ENCODE peak calls at places on chromosomes 13 and 19, in five cellular contexts. B is tibial nerve, N is heart left ventricle, O is pancreas, K is tibial artery. J is an unnamed sample.

GRCh38 chr13:41502021-41502420 is 44.7 kb downstream of the RGCC start:
- DNase-seq in B (no peak), N (no peak), O (no peak), K (no peak), J (no peak)

GRCh38 chr19:5131031-5131865 is 162.3 kb downstream of the KDM4B start:
- DNase-seq in B (no peak), N (no peak), O (no peak), K (no peak), J (no peak)

GRCh38 chr19:35357867-35358573 is at the start of gene FFAR3:
- DNase-seq in B (no peak), N (peak), O (no peak), K (peak), J (peak)

GRCh38 chr13:113967729-113968462 is 6.0 kb downstream of the C13orf46 start:
- DNase-seq in B (no peak), N (no peak), O (peak), K (no peak), J (no peak)

GRCh38 chr19:1612114-1613086 is 7.1 kb upstream of the UQCR11 start:
- DNase-seq in B (no peak), N (no peak), O (no peak), K (no peak), J (no peak)

GRCh38 chr19:674282-675151 is 1.7 kb upstream of the FSTL3 start:
- DNase-seq in B (no peak), N (no peak), O (peak), K (no peak), J (no peak)

GRCh38 chr13:76994281-76994680 is 2.4 kb downstream of the CLN5 start:
- DNase-seq in B (no peak), N (no peak), O (no peak), K (no peak), J (no peak)

GRCh38 chr13:110231348-110232047 is 75.5 kb downstream of the COL4A1 start:
- DNase-seq in B (no peak), N (no peak), O (no peak), K (no peak), J (no peak)

GRCh38 chr13:109968876-109969577 is 182.6 kb upstream of the IRS2 start:
- DNase-seq in B (no peak), N (peak), O (no peak), K (no peak), J (peak)

GRCh38 chr13:53775807-53776206 is 747.2 kb downstream of the OLFM4 start:
- DNase-seq in B (no peak), N (no peak), O (no peak), K (no peak), J (no peak)

GRCh38 chr13:113997845-113998751 is 24.2 kb upstream of the C13orf46 start:
- DNase-seq in B (peak), N (peak), O (peak), K (peak), J (peak)

GRCh38 chr13:19634129-19634740 is 776 bp downstream of the MPHOSPH8 start:
- DNase-seq in B (no peak), N (no peak), O (no peak), K (no peak), J (peak)

GRCh38 chr19:23286477-23286876 is 36.3 kb upstream of the ZNF724 start:
- DNase-seq in B (no peak), N (no peak), O (no peak), K (no peak), J (no peak)

GRCh38 chr13:98494769-98495168 is 82.1 kb downstream of the STK24 start:
- DNase-seq in B (no peak), N (no peak), O (no peak), K (no peak), J (no peak)

GRCh38 chr13:77143325-77143907 is 116.5 kb upstream of the FBXL3 start:
- DNase-seq in B (no peak), N (no peak), O (no peak), K (no peak), J (peak)

GRCh38 chr19:35717665-35718344 is at the start of gene KMT2B:
- DNase-seq in B (no peak), N (no peak), O (no peak), K (no peak), J (peak)

GRCh38 chr13:46893221-46893620 is 3.6 kb downstream of the HTR2A start:
- DNase-seq in B (no peak), N (no peak), O (no peak), K (no peak), J (no peak)

GRCh38 chr13:49023441-49023840 is 47.7 kb downstream of the FNDC3A start:
- DNase-seq in B (no peak), N (no peak), O (no peak), K (no peak), J (peak)

GRCh38 chr13:110312669-110313031 is 5.6 kb downstream of the COL4A2 start:
- DNase-seq in B (no peak), N (no peak), O (no peak), K (no peak), J (peak)

GRCh38 chr13:24685314-24685713 is 5.1 kb downstream of the ATP12A start:
- DNase-seq in B (no peak), N (no peak), O (no peak), K (no peak), J (no peak)

GRCh38 chr13:75196112-75196855 is 285.7 kb downstream of the TBC1D4 start:
- DNase-seq in B (no peak), N (no peak), O (no peak), K (no peak), J (peak)

DNA sequence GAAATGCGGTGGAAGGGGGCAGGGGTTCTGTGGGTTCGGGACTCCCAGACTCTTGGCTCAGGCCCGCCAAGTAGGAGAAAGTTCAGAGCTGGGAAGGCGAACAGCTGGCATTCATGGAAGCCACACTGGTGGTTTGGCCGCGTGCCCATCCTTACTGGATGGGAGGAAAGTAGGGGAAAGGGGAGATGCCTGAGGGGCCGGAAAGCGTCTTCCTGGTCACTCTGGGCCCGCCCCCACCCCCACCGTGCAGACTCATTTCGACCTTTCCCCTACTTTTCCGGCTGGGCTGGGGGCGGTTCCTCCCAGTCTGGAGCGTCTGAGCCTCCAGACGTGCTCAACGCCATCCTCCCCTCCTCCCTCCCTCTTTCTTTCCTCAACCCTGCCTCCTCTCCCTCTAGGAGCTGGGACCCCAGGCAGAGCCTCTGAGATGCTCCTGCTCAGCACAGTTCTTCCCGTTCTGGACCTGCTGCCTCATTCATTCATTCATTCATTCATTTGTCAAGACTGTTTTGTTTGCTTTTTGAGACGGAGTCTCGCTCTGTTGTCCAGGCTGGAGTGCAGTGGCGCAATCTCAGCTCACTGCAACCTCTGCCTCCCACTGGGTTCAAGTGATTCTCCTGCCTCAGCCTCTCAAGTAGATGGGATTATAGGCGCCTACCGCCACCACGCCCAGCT is 3.5 kb downstream of the ANGPTL4 start:
- DNase-seq in B (peak), N (peak), O (peak), K (peak), J (peak)
- TF ChIP-seq CTCF in B (no peak), N (no peak), O (no peak), K (no peak), J (no peak)

GRCh38 chr19:49408816-49409440 is 14.3 kb downstream of the PTH2 start:
- DNase-seq in B (no peak), N (no peak), O (no peak), K (no peak), J (no peak)
- H3K4me3 ChIP-seq in B (no peak), N (no peak), O (no peak), K (no peak), J (no peak)

GRCh38 chr19:58054792-58055482 is 4.1 kb upstream of the ZNF135 start:
- DNase-seq in B (no peak), N (peak), O (no peak), K (no peak), J (peak)
- TF ChIP-seq CTCF in B (no peak), N (no peak), O (no peak), K (no peak), J (no peak)

GRCh38 chr13:99991013-99991805 is 9.6 kb downstream of the ZIC2 start:
- DNase-seq in B (no peak), N (no peak), O (peak), K (no peak), J (no peak)

GRCh38 chr13:99991806-99992242 is 10.2 kb downstream of the ZIC2 start:
- DNase-seq in B (no peak), N (no peak), O (no peak), K (no peak), J (no peak)

GRCh38 chr13:99989376-99990044 is 7.9 kb downstream of the ZIC2 start:
- DNase-seq in B (no peak), N (no peak), O (peak), K (no peak), J (no peak)

GRCh38 chr13:99988469-99989375 is 7.1 kb downstream of the ZIC2 start:
- DNase-seq in B (no peak), N (no peak), O (no peak), K (no peak), J (no peak)

DNA sequence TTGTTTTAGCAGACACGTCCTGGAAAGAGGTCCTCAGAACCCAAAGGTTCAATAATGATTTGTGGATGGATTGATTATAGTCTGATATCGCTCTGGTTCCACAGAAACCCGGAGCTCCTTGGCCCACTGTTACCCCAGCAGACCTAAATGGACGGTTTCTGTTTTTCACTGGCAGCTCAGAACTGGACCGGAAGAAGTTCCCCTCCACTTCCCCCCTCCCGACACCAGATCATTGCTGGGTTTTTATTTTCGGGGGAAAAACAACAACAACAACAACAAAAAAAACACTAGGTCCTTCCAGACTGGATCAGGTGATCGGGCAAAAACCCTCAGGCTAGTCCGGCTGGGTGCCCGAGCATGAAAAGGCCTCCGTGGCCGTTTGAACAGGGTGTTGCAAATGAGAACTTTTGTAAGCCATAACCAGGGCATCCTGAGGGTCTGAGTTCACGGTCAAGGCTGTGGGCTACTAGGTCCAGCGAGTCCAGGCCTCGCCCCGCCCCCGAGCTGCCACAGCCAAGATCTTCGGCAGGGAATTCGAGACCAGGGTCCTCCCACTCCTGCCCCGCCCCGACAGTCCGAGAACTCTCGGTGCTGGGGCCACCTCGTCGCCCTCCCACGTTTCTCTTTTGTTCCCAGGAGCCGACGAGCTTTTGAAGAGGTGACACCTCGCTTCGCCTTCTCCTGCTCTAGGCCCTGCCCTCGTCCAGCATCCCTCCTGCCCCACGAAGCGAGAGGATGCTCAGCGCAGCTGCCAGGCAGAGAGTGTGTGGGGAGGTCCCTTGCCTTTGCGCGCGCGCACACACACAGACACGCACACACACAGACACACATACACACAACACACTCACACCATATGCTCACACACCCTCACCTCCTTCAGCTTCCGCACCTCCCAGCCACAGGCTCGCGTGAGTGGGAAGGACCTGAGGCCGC is 8.7 kb downstream of the ZIC2 start:
- DNase-seq in B (no peak), N (no peak), O (no peak), K (no peak), J (no peak)
- H3K4me3 ChIP-seq in B (no peak), N (no peak), O (no peak), K (no peak), J (no peak)

DNA sequence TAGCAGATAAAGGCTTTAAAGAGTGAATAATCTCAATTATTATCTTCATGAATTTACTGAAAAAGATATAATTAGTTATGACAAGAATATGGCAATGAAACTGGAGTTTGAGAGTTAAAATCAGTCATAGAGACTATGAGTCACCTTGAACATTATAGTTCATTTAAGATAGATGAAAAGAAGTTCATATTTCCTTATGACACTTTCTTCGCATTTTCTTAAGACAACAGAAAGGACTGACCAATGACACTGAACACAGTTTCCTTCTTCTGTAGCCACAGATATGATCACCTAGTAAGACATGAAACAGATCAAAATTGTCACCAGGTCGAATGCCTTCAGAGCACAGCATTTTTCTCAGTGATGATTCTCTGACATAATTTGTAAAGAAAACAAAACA is 202.1 kb downstream of the KLF12 start:
- DNase-seq in B (no peak), N (no peak), O (no peak), K (no peak), J (no peak)
- TF ChIP-seq CTCF in B (no peak), N (no peak), O (no peak), K (no peak), J (no peak)

GRCh38 chr13:30431269-30431950 is 9.1 kb downstream of the UBE2L5 start:
- DNase-seq in B (no peak), N (no peak), O (no peak), K (no peak), J (no peak)

GRCh38 chr13:30429235-30429634 is 6.9 kb downstream of the UBE2L5 start:
- DNase-seq in B (no peak), N (no peak), O (no peak), K (no peak), J (no peak)

GRCh38 chr13:30429721-30430694 is 7.7 kb downstream of the UBE2L5 start:
- DNase-seq in B (no peak), N (no peak), O (no peak), K (no peak), J (peak)
- H3K4me3 ChIP-seq in B (no peak), N (no peak), O (no peak), K (no peak), J (no peak)

GRCh38 chr19:51305479-51305878 is 6.0 kb upstream of the IGLON5 start:
- DNase-seq in B (no peak), N (no peak), O (no peak), K (no peak), J (no peak)
- TF ChIP-seq CTCF in B (no peak), N (no peak), O (no peak), K (no peak), J (no peak)

GRCh38 chr13:39957868-39958676 is 302.6 kb downstream of the COG6 start:
- DNase-seq in B (no peak), N (no peak), O (no peak), K (no peak), J (no peak)
- H3K4me3 ChIP-seq in B (no peak), N (no peak), O (no peak), K (no peak), J (no peak)

DNA sequence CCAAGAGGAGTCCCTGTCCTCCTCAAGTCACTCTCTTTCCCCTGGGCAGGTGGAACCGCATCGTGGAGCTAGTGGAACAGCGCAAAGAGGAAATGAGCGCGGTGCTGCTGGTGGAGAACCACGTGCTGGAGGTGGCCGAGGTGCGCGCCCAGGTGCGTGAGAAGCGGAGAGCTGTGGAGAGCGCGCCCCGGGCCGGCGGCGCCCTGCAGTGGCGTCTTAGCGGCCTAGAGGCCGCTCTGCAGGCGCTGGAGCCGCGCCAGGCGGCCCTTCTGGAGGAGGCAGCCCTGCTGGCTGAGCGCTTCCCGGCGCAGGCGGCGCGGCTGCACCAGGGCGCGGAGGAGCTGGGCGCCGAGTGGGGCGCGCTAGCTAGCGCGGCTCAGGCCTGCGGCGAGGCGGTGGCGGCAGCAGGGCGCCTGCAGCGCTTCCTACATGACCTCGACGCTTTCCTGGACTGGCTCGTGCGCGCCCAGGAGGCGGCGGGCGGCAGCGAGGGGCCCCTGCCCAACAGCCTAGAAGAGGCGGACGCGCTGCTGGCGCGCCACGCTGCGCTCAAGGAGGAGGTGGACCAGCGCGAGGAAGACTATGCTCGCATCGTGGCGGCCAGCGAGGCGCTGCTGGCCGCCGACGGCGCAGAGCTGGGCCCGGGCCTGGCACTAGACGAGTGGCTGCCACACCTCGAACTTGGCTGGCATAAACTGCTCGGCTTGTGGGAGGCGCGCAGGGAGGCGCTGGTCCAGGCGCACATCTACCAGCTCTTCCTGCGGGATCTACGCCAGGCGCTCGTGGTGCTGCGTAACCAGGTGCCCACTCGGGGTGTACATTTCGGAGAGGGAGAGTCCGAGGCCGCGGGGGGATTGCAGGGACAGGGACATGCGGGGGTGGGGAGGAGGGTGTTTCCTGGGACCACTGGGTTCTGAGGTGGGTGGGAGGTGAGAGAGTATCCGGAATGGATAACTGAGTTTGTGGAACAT is 52.8 kb downstream of the SPTBN4 start:
- DNase-seq in B (no peak), N (no peak), O (no peak), K (no peak), J (peak)
- TF ChIP-seq CTCF in B (no peak), N (no peak), O (no peak), K (no peak), J (no peak)

GRCh38 chr13:80059789-80060188 is 281.1 kb downstream of the SPRY2 start:
- DNase-seq in B (no peak), N (no peak), O (no peak), K (no peak), J (no peak)
- H3K4me3 ChIP-seq in B (no peak), N (no peak), O (no peak), K (no peak), J (no peak)

J was measured in AG10803.